ENCODE peak calls at places on chromosomes 7 and 10, in seven cellular contexts. One of them, this sample, is unnamed.

GRCh38 chr10:79446451-79447020 is 1.1 kb upstream of the ZCCHC24 start:
- DNase-seq in stomach: peak
- DNase-seq in upper lobe of left lung: peak
- DNase-seq in sigmoid colon: peak
- DNase-seq in endodermal cell: peak
- DNase-seq in progenitor cell of endocrine pancreas: peak
- DNase-seq in neural crest cell: peak
- DNase-seq in this sample: no peak

GRCh38 chr7:1716263-1717094 is 46.4 kb downstream of the ELFN1 start:
- DNase-seq in stomach: no peak
- DNase-seq in upper lobe of left lung: peak
- DNase-seq in sigmoid colon: no peak
- DNase-seq in endodermal cell: no peak
- DNase-seq in progenitor cell of endocrine pancreas: no peak
- DNase-seq in neural crest cell: no peak
- DNase-seq in this sample: no peak

GRCh38 chr10:44963772-44964633 is 4.4 kb downstream of the RASSF4 start:
- DNase-seq in stomach: peak
- DNase-seq in upper lobe of left lung: no peak
- DNase-seq in sigmoid colon: peak
- DNase-seq in endodermal cell: no peak
- DNase-seq in progenitor cell of endocrine pancreas: no peak
- DNase-seq in neural crest cell: peak
- DNase-seq in this sample: no peak

GRCh38 chr10:6020806-6021205 is 41.4 kb downstream of the IL2RA start:
- DNase-seq in stomach: no peak
- DNase-seq in upper lobe of left lung: no peak
- DNase-seq in sigmoid colon: no peak
- DNase-seq in endodermal cell: no peak
- DNase-seq in progenitor cell of endocrine pancreas: no peak
- DNase-seq in neural crest cell: no peak
- DNase-seq in this sample: no peak

GRCh38 chr10:128498746-128499145 is 372.5 kb upstream of the MKI67 start:
- DNase-seq in stomach: no peak
- DNase-seq in upper lobe of left lung: no peak
- DNase-seq in sigmoid colon: no peak
- DNase-seq in endodermal cell: no peak
- DNase-seq in progenitor cell of endocrine pancreas: no peak
- DNase-seq in neural crest cell: no peak
- DNase-seq in this sample: no peak

GRCh38 chr10:22805304-22805703 is 90.9 kb upstream of the PIP4K2A start:
- DNase-seq in stomach: no peak
- DNase-seq in upper lobe of left lung: no peak
- DNase-seq in sigmoid colon: no peak
- DNase-seq in endodermal cell: no peak
- DNase-seq in progenitor cell of endocrine pancreas: no peak
- DNase-seq in neural crest cell: no peak
- DNase-seq in this sample: no peak

GRCh38 chr10:95133016-95133752 is 60.9 kb upstream of the ACSM6 start:
- DNase-seq in stomach: peak
- DNase-seq in upper lobe of left lung: no peak
- DNase-seq in sigmoid colon: peak
- DNase-seq in endodermal cell: peak
- DNase-seq in progenitor cell of endocrine pancreas: peak
- DNase-seq in neural crest cell: peak
- DNase-seq in this sample: peak

GRCh38 chr7:133344275-133344674 is 91.4 kb downstream of the EXOC4 start:
- DNase-seq in stomach: no peak
- DNase-seq in upper lobe of left lung: no peak
- DNase-seq in sigmoid colon: no peak
- DNase-seq in endodermal cell: no peak
- DNase-seq in progenitor cell of endocrine pancreas: no peak
- DNase-seq in neural crest cell: no peak
- DNase-seq in this sample: no peak

GRCh38 chr10:79376078-79376628 is 28.9 kb downstream of the PPIF start:
- DNase-seq in stomach: no peak
- DNase-seq in upper lobe of left lung: no peak
- DNase-seq in sigmoid colon: peak
- DNase-seq in endodermal cell: no peak
- DNase-seq in progenitor cell of endocrine pancreas: no peak
- DNase-seq in neural crest cell: no peak
- DNase-seq in this sample: no peak

GRCh38 chr10:17504547-17505245 is 50.3 kb upstream of the ST8SIA6 start:
- DNase-seq in stomach: no peak
- DNase-seq in upper lobe of left lung: no peak
- DNase-seq in sigmoid colon: no peak
- DNase-seq in endodermal cell: no peak
- DNase-seq in progenitor cell of endocrine pancreas: no peak
- DNase-seq in neural crest cell: no peak
- DNase-seq in this sample: no peak

GRCh38 chr7:2159176-2159520 is 73.6 kb downstream of the MAD1L1 start:
- DNase-seq in stomach: no peak
- DNase-seq in upper lobe of left lung: no peak
- DNase-seq in sigmoid colon: no peak
- DNase-seq in endodermal cell: peak
- DNase-seq in progenitor cell of endocrine pancreas: no peak
- DNase-seq in neural crest cell: no peak
- DNase-seq in this sample: no peak

GRCh38 chr10:132389631-132390454 is 7.2 kb upstream of the PWWP2B start:
- DNase-seq in stomach: no peak
- DNase-seq in upper lobe of left lung: peak
- DNase-seq in sigmoid colon: peak
- DNase-seq in endodermal cell: no peak
- DNase-seq in progenitor cell of endocrine pancreas: no peak
- DNase-seq in neural crest cell: no peak
- DNase-seq in this sample: no peak

GRCh38 chr7:23759556-23760391 is 49.8 kb downstream of the STK31 start:
- DNase-seq in stomach: peak
- DNase-seq in upper lobe of left lung: no peak
- DNase-seq in sigmoid colon: no peak
- DNase-seq in endodermal cell: no peak
- DNase-seq in progenitor cell of endocrine pancreas: no peak
- DNase-seq in neural crest cell: no peak
- DNase-seq in this sample: no peak

GRCh38 chr10:43209651-43210141 is 57.2 kb downstream of the RASGEF1A start:
- DNase-seq in stomach: no peak
- DNase-seq in upper lobe of left lung: no peak
- DNase-seq in sigmoid colon: peak
- DNase-seq in endodermal cell: peak
- DNase-seq in progenitor cell of endocrine pancreas: no peak
- DNase-seq in neural crest cell: no peak
- DNase-seq in this sample: no peak

GRCh38 chr7:150325110-150325611 is 1.8 kb upstream of the ACTR3C start:
- DNase-seq in stomach: no peak
- DNase-seq in upper lobe of left lung: peak
- DNase-seq in sigmoid colon: no peak
- DNase-seq in endodermal cell: no peak
- DNase-seq in progenitor cell of endocrine pancreas: no peak
- DNase-seq in neural crest cell: no peak
- DNase-seq in this sample: no peak

GRCh38 chr7:84194484-84195260 is at the start of gene SEMA3A:
- DNase-seq in stomach: no peak
- DNase-seq in upper lobe of left lung: no peak
- DNase-seq in sigmoid colon: peak
- DNase-seq in endodermal cell: peak
- DNase-seq in progenitor cell of endocrine pancreas: no peak
- DNase-seq in neural crest cell: peak
- DNase-seq in this sample: no peak

GRCh38 chr10:97740613-97741012 is 3.7 kb downstream of the ZFYVE27 start:
- DNase-seq in stomach: no peak
- DNase-seq in upper lobe of left lung: no peak
- DNase-seq in sigmoid colon: no peak
- DNase-seq in endodermal cell: no peak
- DNase-seq in progenitor cell of endocrine pancreas: no peak
- DNase-seq in neural crest cell: no peak
- DNase-seq in this sample: no peak

GRCh38 chr7:96441551-96442104 is 119.7 kb upstream of the SLC25A13 start:
- DNase-seq in stomach: no peak
- DNase-seq in upper lobe of left lung: no peak
- DNase-seq in sigmoid colon: no peak
- DNase-seq in endodermal cell: no peak
- DNase-seq in progenitor cell of endocrine pancreas: no peak
- DNase-seq in neural crest cell: no peak
- DNase-seq in this sample: no peak

GRCh38 chr7:93728292-93728691 is 153.8 kb upstream of the CALCR start:
- DNase-seq in stomach: no peak
- DNase-seq in upper lobe of left lung: no peak
- DNase-seq in sigmoid colon: no peak
- DNase-seq in endodermal cell: no peak
- DNase-seq in progenitor cell of endocrine pancreas: no peak
- DNase-seq in neural crest cell: no peak
- DNase-seq in this sample: no peak

GRCh38 chr10:64376169-64376568 is 855.0 kb downstream of the REEP3 start:
- DNase-seq in stomach: no peak
- DNase-seq in upper lobe of left lung: no peak
- DNase-seq in sigmoid colon: no peak
- DNase-seq in endodermal cell: peak
- DNase-seq in progenitor cell of endocrine pancreas: no peak
- DNase-seq in neural crest cell: no peak
- DNase-seq in this sample: no peak

GRCh38 chr7:56026538-56026937 is 24.7 kb downstream of the PSPH start:
- DNase-seq in stomach: no peak
- DNase-seq in upper lobe of left lung: no peak
- DNase-seq in sigmoid colon: no peak
- DNase-seq in endodermal cell: no peak
- DNase-seq in progenitor cell of endocrine pancreas: no peak
- DNase-seq in neural crest cell: no peak
- DNase-seq in this sample: no peak

GRCh38 chr7:16661924-16662323 is 15.9 kb downstream of the BZW2 start:
- DNase-seq in stomach: no peak
- DNase-seq in upper lobe of left lung: no peak
- DNase-seq in sigmoid colon: no peak
- DNase-seq in endodermal cell: no peak
- DNase-seq in progenitor cell of endocrine pancreas: no peak
- DNase-seq in neural crest cell: no peak
- DNase-seq in this sample: no peak

GRCh38 chr10:76675951-76676587 is 961.5 kb downstream of the KCNMA1 start:
- DNase-seq in stomach: no peak
- DNase-seq in upper lobe of left lung: no peak
- DNase-seq in sigmoid colon: peak
- DNase-seq in endodermal cell: no peak
- DNase-seq in progenitor cell of endocrine pancreas: no peak
- DNase-seq in neural crest cell: no peak
- DNase-seq in this sample: no peak
- TF ChIP-seq CTCF in stomach: no peak
- TF ChIP-seq CTCF in upper lobe of left lung: no peak
- TF ChIP-seq CTCF in sigmoid colon: no peak
- TF ChIP-seq CTCF in endodermal cell: no peak
- TF ChIP-seq CTCF in progenitor cell of endocrine pancreas: no peak
- TF ChIP-seq CTCF in neural crest cell: no peak
- TF ChIP-seq CTCF in this sample: no peak

DNA sequence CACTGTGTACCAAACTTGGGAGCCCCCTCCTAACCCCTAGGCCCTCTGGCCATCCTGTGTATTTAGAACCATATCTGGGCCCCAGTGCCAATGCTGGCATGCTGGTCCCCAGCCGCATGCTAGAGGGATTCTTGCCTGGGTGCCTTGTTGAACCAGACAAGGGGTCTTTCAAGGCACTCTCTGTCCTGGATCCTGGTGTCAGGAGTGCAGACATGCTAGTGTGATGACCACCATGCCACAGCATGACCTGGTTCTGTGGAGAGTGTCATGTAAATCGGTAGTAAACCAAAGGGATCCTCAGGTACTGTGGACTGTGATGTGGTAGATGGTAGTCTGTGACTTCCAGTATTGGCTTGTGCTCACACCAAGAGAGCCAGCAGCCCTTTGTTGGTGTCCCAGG is 222.2 kb upstream of the PODXL start:
- DNase-seq in stomach: no peak
- DNase-seq in upper lobe of left lung: no peak
- DNase-seq in sigmoid colon: no peak
- DNase-seq in endodermal cell: no peak
- DNase-seq in progenitor cell of endocrine pancreas: no peak
- DNase-seq in neural crest cell: no peak
- DNase-seq in this sample: no peak
- TF ChIP-seq CTCF in stomach: no peak
- TF ChIP-seq CTCF in upper lobe of left lung: no peak
- TF ChIP-seq CTCF in sigmoid colon: no peak
- TF ChIP-seq CTCF in endodermal cell: no peak
- TF ChIP-seq CTCF in progenitor cell of endocrine pancreas: no peak
- TF ChIP-seq CTCF in neural crest cell: no peak
- TF ChIP-seq CTCF in this sample: no peak

DNA sequence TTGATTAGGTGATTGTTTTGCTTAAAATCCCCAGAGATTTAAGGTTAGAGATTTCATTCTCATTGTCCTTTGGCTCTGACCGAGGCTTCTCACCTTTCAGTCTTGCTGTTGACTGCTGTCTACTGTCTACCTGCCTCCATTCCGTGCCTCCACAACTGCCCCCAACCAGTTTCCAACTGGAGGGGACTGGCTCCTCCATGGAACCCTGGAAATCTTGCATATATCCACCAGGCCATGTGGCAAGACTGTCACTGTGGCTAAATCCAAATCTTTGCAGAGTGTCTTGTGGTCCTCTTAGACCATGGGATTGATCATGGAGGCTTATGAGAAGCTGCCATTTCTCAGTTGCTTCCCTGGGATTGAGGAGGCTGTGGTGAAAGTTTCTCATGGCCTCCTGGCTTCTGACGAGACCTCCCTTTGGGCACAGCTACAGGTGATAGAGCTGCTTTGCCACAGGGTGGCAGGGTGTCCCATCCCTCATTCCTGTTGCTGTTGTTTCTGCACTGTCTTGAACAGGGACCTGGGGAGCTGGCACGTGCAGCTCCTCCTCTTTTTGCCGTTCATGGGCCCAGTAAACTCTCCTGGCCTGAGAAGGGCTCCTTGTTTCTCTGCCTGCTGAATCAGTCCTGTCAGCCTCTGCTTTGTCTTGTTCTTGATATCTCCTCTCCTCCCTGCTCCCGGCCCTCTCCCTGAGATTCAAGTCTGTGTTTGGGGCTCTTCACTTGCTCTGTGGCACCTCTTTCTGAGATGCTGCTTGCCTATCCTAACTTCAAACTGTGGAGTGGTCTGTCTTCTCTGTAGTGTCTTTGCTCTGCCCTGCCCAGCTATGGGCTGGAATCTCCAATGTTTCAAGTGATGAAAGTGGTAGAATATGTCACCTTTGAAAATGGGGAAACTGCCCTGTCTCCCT is 63.6 kb upstream of the IGFBP3 start:
- DNase-seq in stomach: no peak
- DNase-seq in upper lobe of left lung: no peak
- DNase-seq in sigmoid colon: no peak
- DNase-seq in endodermal cell: peak
- DNase-seq in progenitor cell of endocrine pancreas: no peak
- DNase-seq in neural crest cell: no peak
- DNase-seq in this sample: no peak
- TF ChIP-seq CTCF in stomach: no peak
- TF ChIP-seq CTCF in upper lobe of left lung: no peak
- TF ChIP-seq CTCF in sigmoid colon: no peak
- TF ChIP-seq CTCF in endodermal cell: peak
- TF ChIP-seq CTCF in progenitor cell of endocrine pancreas: no peak
- TF ChIP-seq CTCF in neural crest cell: no peak
- TF ChIP-seq CTCF in this sample: peak

DNA sequence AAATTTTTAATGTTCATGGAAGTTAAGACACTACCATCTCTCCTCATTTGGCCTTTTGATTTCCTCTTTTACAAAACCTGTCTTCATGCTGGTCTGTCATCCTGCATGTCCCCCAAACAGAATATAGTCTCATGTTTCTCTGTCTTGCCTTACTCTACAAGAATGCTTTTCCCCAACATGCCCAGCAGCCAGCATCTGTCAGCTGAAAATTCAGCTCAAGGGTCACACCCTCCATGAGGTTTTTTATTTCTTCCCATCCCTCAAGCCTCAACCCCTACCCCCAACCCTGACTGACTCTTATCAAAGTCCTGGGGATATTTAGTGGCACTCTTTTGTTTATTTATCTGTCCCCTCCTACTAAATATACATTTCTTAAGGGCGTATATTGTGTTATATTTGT is 202.0 kb downstream of the ANK3 start:
- DNase-seq in stomach: no peak
- DNase-seq in upper lobe of left lung: no peak
- DNase-seq in sigmoid colon: no peak
- DNase-seq in endodermal cell: no peak
- DNase-seq in progenitor cell of endocrine pancreas: no peak
- DNase-seq in neural crest cell: no peak
- DNase-seq in this sample: no peak
- TF ChIP-seq CTCF in stomach: no peak
- TF ChIP-seq CTCF in upper lobe of left lung: no peak
- TF ChIP-seq CTCF in sigmoid colon: no peak
- TF ChIP-seq CTCF in endodermal cell: no peak
- TF ChIP-seq CTCF in progenitor cell of endocrine pancreas: no peak
- TF ChIP-seq CTCF in neural crest cell: no peak
- TF ChIP-seq CTCF in this sample: no peak

This sample was measured in D721Med.